ENCODE peak calls at places on chromosomes 16 and 17, in six cellular contexts. M is fibroblast of lung; C is WTC11; F is ovary; B is epithelial cell of esophagus; Q is stimulated activated CD8-positive, alpha-beta memory T cell treated with anti-CD3 and anti-CD28 coated beads, Interleukin-7, amount 100 ng/mL, for 24 hours. W is an unnamed sample.

GRCh38 chr17:57226793-57227192 is 29.5 kb upstream of the MSI2 start:
- DNase-seq in M (no peak), C (no peak), F (no peak), B (no peak), Q (no peak), W (no peak)

GRCh38 chr16:18999045-18999393 is 15.3 kb downstream of the TMC7 start:
- DNase-seq in M (no peak), C (no peak), F (no peak), B (no peak), Q (no peak), W (no peak)

GRCh38 chr17:77269696-77270681 is 129.2 kb downstream of the SEC14L1 start:
- DNase-seq in M (no peak), C (no peak), F (no peak), B (no peak), Q (no peak), W (no peak)

GRCh38 chr16:84117482-84117843 is 721 bp upstream of the MBTPS1 start:
- DNase-seq in M (peak), C (no peak), F (no peak), B (peak), Q (no peak), W (peak)

GRCh38 chr17:37725601-37726146 is 19.2 kb downstream of the HNF1B start:
- DNase-seq in M (no peak), C (no peak), F (no peak), B (no peak), Q (no peak), W (peak)

GRCh38 chr16:25165284-25165683 is 51.5 kb upstream of the AQP8 start:
- DNase-seq in M (no peak), C (no peak), F (no peak), B (no peak), Q (no peak), W (no peak)

GRCh38 chr17:67244621-67245072 is 349 bp downstream of the HELZ start:
- DNase-seq in M (no peak), C (peak), F (peak), B (no peak), Q (no peak), W (no peak)

GRCh38 chr17:78316867-78317816 is 42.7 kb downstream of the SOCS3 start:
- DNase-seq in M (peak), C (peak), F (no peak), B (no peak), Q (no peak), W (peak)

GRCh38 chr17:73973881-73974409 is 229.5 kb upstream of the RPL38 start:
- DNase-seq in M (peak), C (no peak), F (peak), B (no peak), Q (no peak), W (no peak)

GRCh38 chr17:6670999-6671398 is 19.4 kb downstream of the C17orf100 start:
- DNase-seq in M (no peak), C (no peak), F (no peak), B (no peak), Q (no peak), W (no peak)

GRCh38 chr17:37447641-37448040 is 41.0 kb downstream of the TADA2A start:
- DNase-seq in M (peak), C (no peak), F (no peak), B (peak), Q (no peak), W (no peak)